ENCODE peak calls at places on chromosomes 5 and 9, in eight cellular contexts. V is mucosa of descending colon, Z is PC-3, J is stomach, B is IMR-90, T is fibroblast of lung, W is upper lobe of right lung, O is colonic mucosa. Y is an unnamed sample. For H3K4me1, the result is how much of the 10 kb centered on the place peaks cover.

GRCh38 chr5:171647043-171647899 is 138.3 kb upstream of the SMIM23 start:
- DNase-seq in W (no peak), T (peak), V (no peak), J (no peak), O (no peak), B (peak), Z (peak), Y (no peak)

GRCh38 chr5:15844871-15845270 is 334.7 kb downstream of the MARCHF11 start:
- DNase-seq in J (no peak), O (no peak), V (no peak), B (no peak), W (no peak), Z (no peak), T (no peak), Y (no peak)

GRCh38 chr5:17190242-17190778 is 27.1 kb upstream of the BASP1 start:
- DNase-seq in O (peak), V (no peak), T (peak), Z (peak), J (no peak), W (no peak), B (peak), Y (peak)

GRCh38 chr9:73893230-73893629 is 603.9 kb upstream of the RORB start:
- DNase-seq in B (no peak), O (no peak), T (no peak), V (no peak), W (no peak), Z (no peak), J (no peak), Y (no peak)

GRCh38 chr5:177130211-177131018 is 3.2 kb upstream of the NSD1 start:
- DNase-seq in T (no peak), J (no peak), Z (peak), V (no peak), W (peak), B (peak), O (no peak), Y (peak)

GRCh38 chr5:136054133-136054996 is 25.6 kb downstream of the TGFBI start:
- DNase-seq in Z (peak), B (peak), V (no peak), O (no peak), J (no peak), W (no peak), T (peak), Y (no peak)

GRCh38 chr5:63719147-63719546 is 243.1 kb downstream of the HTR1A start:
- DNase-seq in O (no peak), B (no peak), V (no peak), W (no peak), Z (no peak), J (no peak), T (no peak), Y (no peak)

GRCh38 chr9:90960941-90961340 is 159.3 kb downstream of the SYK start:
- DNase-seq in V (no peak), J (no peak), O (no peak), B (no peak), Z (no peak), W (no peak), T (no peak), Y (no peak)

GRCh38 chr9:115134941-115135340 is 17.0 kb upstream of the TNC start:
- DNase-seq in J (no peak), O (no peak), B (peak), Z (no peak), T (peak), W (no peak), V (no peak), Y (no peak)

GRCh38 chr5:160311491-160312138 is 749 bp downstream of the CCNJL start:
- DNase-seq in O (no peak), Z (no peak), B (no peak), W (peak), J (no peak), T (no peak), V (peak), Y (no peak)

GRCh38 chr9:97507585-97507984 is 6.1 kb downstream of the TMOD1 start:
- DNase-seq in Z (no peak), T (no peak), W (no peak), O (no peak), B (no peak), J (no peak), V (no peak), Y (no peak)

GRCh38 chr5:34544403-34544802 is 111.7 kb upstream of the RAI14 start:
- DNase-seq in B (no peak), Z (no peak), O (no peak), T (no peak), J (no peak), V (no peak), W (no peak), Y (no peak)

GRCh38 chr9:135303280-135303647 is 176.3 kb upstream of the PPP1R26 start:
- DNase-seq in O (no peak), J (no peak), V (no peak), Z (no peak), B (no peak), W (no peak), T (no peak), Y (no peak)

GRCh38 chr5:138538943-138539627 is 4.0 kb downstream of the ETF1 start:
- DNase-seq in B (no peak), V (no peak), W (no peak), O (no peak), Z (no peak), T (no peak), J (no peak), Y (no peak)

GRCh38 chr5:138533973-138534941 is 8.8 kb downstream of the ETF1 start:
- DNase-seq in O (no peak), J (no peak), B (no peak), Z (no peak), W (no peak), V (no peak), T (no peak), Y (no peak)

GRCh38 chr5:138539791-138540190 is 3.2 kb downstream of the ETF1 start:
- DNase-seq in Z (no peak), W (no peak), O (no peak), T (no peak), J (no peak), V (no peak), B (no peak), Y (no peak)

GRCh38 chr5:138536215-138536614 is 6.8 kb downstream of the ETF1 start:
- DNase-seq in V (no peak), B (no peak), J (no peak), T (no peak), W (no peak), O (no peak), Z (no peak), Y (no peak)

GRCh38 chr5:138536665-138537315 is 6.2 kb downstream of the ETF1 start:
- DNase-seq in Z (no peak), V (no peak), O (no peak), J (no peak), T (no peak), W (no peak), B (no peak), Y (no peak)
- TF ChIP-seq CTCF in Z (peak), V (no peak), O (no peak), J (no peak), T (peak), W (peak), B (peak), Y (no peak)

DNA sequence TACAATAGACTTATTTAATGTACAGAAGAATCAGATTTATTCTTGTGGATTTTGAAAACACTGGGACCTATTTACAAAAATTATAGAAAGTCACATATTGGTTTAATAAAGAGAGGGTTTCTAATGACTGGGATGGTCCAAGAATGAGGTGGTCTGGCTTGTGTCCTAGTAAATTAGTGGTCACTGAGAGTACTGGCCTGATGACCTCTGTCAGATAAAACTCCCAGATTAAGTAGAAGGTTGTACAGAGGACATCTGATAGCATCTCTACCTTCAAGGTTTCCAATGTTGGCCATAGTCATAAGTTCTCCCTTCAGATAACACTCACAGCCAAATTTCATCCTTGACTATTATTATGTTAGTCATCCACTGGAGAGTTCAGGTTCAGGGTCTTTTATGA is 692.9 kb downstream of the MTRR start:
- DNase-seq in Z (no peak), W (no peak), J (no peak), B (no peak), V (no peak), O (no peak), T (no peak), Y (no peak)
- H3K4me3 ChIP-seq in Z (no peak), W (no peak), J (no peak), B (no peak), V (no peak), O (no peak), T (no peak), Y (no peak)

GRCh38 chr9:131700076-131700475 is 39.8 kb downstream of the RAPGEF1 start:
- DNase-seq in B (no peak), T (no peak), W (no peak), Z (no peak), O (no peak), V (no peak), J (no peak), Y (no peak)
- H3K4me1 ChIP-seq in B (under half), T (under half), W (half or more), Z (under half), O (under half), V (under half), J (half or more), Y (half or more)

GRCh38 chr5:157855404-157855994 is 3.4 kb downstream of the CLINT1 start:
- DNase-seq in B (peak), T (peak), W (no peak), J (peak), Z (peak), V (no peak), O (peak), Y (peak)
- TF ChIP-seq CTCF in B (peak), T (peak), W (peak), J (peak), Z (peak), V (peak), O (peak), Y (peak)

DNA sequence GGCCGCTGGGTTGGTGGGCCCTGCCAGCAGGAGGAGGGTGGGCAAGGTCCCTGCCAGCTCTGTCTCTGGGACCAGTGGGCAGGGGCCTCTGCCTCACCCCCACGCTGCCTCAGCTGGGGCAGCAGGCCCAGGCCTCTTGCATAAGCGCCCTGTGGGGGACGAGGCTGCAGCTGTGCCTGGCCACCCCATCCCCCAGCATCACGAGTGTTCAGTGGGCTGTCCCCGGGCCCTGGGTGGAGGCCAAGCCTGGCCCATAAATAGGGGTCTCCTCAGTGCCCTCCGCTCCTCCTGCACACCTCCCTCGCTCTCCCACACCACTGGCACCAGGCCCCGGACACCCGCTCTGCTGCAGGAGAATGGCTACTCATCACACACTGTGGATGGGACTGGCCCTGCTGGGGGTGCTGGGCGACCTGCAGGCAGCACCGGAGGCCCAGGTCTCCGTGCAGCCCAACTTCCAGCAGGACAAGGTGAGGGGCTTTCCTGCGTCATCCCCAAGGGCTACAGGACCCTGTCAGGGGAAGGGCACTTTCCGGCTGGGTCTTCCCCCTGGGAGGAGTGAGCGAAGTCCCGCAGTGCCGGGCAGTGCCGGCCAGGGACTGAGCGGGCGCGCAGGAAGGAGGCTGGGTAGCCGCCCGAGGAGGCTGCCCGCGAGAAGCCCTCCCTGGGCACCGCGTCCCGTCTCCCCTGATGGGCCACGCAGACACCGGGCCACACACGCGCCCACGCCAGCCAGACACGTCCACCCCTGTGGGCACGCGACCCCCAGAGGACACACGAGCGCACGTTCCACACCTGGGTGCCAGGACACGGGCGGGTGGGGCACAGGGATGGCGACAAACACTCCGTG is at the start of gene PTGDS:
- DNase-seq in Z (no peak), V (peak), T (peak), J (no peak), B (peak), W (no peak), O (no peak), Y (no peak)
- H3K4me3 ChIP-seq in Z (no peak), V (no peak), T (peak), J (peak), B (peak), W (peak), O (peak), Y (peak)

GRCh38 chr9:95023217-95024003 is 294.1 kb downstream of the FANCC start:
- DNase-seq in O (no peak), T (peak), Z (peak), J (no peak), B (peak), W (peak), V (no peak), Y (no peak)

GRCh38 chr9:95021166-95021886 is 294.8 kb downstream of the AOPEP start:
- DNase-seq in B (no peak), W (no peak), O (no peak), J (no peak), Z (no peak), T (no peak), V (no peak), Y (no peak)

GRCh38 chr9:95027914-95028854 is 289.3 kb downstream of the FANCC start:
- DNase-seq in T (no peak), J (peak), O (no peak), W (no peak), Z (no peak), B (no peak), V (no peak), Y (no peak)

GRCh38 chr9:95025213-95026170 is 292.0 kb downstream of the FANCC start:
- DNase-seq in O (peak), T (peak), V (peak), J (peak), B (peak), W (peak), Z (no peak), Y (peak)

DNA sequence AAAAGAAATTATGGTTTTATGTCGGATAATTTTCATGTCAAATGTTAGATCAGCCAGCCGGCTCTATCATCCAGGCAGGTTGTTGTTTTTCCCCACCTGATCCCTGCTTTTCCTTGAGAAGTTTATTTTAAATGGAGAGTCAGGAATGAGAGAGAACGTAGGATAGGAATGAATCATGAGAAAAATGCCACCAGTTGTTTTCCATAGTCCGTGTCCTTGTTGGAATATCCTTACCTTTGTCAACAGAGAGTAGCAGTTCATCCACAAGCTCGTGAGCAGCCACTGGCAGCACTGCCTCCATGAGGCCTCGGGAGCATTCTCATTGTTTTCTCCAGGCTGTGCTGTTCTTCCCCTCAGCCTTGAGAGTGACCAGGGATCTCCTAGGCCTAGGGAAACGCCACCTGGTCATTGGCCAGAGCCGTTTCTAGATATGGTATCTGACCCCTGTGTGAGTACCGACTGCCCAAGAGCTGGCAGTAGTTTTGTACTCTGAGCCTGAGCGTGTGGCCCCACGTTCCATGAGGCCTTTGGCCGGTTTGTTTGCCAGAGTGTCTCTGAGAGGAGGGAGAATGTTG is 293.3 kb downstream of the FANCC start:
- DNase-seq in W (no peak), V (no peak), B (no peak), J (peak), Z (peak), O (no peak), T (no peak), Y (no peak)
- H3K4me1 ChIP-seq in W (half or more), V (under half), B (under half), J (half or more), Z (under half), O (under half), T (under half), Y (under half)

GRCh38 chr5:134223406-134224251 is 2.2 kb downstream of the PPP2CA start:
- DNase-seq in J (no peak), B (peak), V (no peak), Z (peak), W (no peak), T (peak), O (no peak), Y (no peak)

GRCh38 chr5:134226441-134227192 is 744 bp upstream of the PPP2CA start:
- DNase-seq in Z (no peak), J (peak), T (peak), O (peak), B (peak), W (no peak), V (peak), Y (no peak)

GRCh38 chr5:134227259-134227658 is 1.4 kb upstream of the PPP2CA start:
- DNase-seq in V (peak), O (peak), J (no peak), B (peak), W (no peak), T (no peak), Z (no peak), Y (peak)

GRCh38 chr5:134225780-134226440 is at the start of gene PPP2CA:
- DNase-seq in V (peak), Z (peak), T (peak), J (peak), W (peak), B (peak), O (peak), Y (peak)

DNA sequence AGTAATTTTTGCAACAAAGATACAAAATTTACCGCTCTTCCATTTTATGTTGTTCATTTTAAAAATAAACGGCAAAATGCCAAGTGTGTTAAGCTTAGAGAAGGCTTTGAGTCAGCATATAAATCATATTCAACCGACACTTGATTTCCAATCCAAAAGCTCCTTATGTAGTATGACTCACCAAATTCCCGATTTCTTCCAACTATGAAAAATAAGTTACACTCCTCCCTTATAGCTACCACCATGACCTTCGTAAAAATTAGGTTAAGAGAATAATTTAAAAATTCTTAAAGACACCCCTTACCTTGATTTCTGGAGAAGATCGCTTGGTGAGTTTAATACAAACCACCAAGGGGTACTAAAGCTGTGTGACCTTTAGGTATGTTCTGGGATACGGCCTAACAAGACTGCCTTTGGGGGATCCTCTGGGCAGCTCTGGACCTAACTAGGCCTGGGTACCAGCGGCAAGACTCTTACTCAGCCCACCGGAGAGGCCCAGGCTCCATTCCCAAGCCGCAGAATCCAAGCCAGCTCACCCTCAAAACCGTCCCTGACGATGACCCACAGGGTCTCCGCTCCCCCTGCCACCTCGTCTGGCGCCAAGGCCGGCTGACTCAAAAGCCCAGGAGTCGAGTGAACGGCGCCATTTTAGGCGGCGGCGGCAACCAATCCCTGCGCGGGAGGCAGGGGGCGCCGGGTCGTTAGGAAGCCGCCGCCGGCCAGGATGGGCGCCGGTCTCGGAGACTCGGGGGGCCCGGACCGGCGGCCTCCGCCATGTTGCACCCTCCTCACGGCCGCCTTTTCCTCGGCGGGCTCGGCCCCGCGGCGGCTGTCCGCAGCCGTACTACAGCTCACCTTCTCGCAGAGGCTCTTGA is 731 bp downstream of the PPP2CA start:
- DNase-seq in Z (peak), T (peak), O (peak), W (peak), B (peak), J (peak), V (peak), Y (peak)
- TF ChIP-seq CTCF in Z (no peak), T (no peak), O (no peak), W (peak), B (peak), J (no peak), V (no peak), Y (no peak)

GRCh38 chr5:39624890-39625289 is 200.1 kb upstream of the DAB2 start:
- DNase-seq in Z (no peak), T (no peak), B (no peak), V (no peak), W (no peak), J (no peak), O (no peak), Y (no peak)
- H3K4me3 ChIP-seq in Z (peak), T (no peak), B (no peak), V (no peak), W (no peak), J (no peak), O (no peak), Y (no peak)

GRCh38 chr5:23820764-23821471 is 313.5 kb downstream of the PRDM9 start:
- DNase-seq in W (no peak), B (peak), Z (peak), V (no peak), T (peak), J (no peak), O (no peak), Y (no peak)

GRCh38 chr5:23825196-23825595 is 317.8 kb downstream of the PRDM9 start:
- DNase-seq in O (no peak), V (no peak), W (no peak), B (no peak), J (no peak), T (no peak), Z (peak), Y (no peak)

DNA sequence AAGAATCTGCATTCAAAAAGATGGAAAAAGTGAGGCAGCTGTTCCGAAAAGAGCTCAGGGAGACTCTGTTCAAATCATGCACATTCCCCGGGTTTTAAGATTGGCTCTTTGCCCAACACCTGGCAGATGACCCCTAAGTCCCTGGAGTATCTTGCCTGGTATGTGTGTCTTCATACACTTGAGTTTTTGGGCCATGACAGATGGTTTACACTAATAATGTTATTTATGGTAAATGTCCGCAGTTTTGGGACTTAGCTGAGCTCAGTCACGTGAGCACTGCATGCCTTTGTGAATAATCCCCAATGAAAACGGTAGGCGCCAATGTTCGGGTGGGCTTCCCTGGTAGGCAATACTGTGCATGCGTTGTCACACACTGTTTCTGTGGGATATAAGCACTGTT is 316.1 kb downstream of the PRDM9 start:
- DNase-seq in J (no peak), B (no peak), V (no peak), O (no peak), T (no peak), W (no peak), Z (no peak), Y (no peak)
- H3K4me1 ChIP-seq in J (under half), B (under half), V (under half), O (under half), T (under half), W (under half), Z (under half), Y (under half)

Y was measured in sigmoid colon.